ENCODE peak calls at places on chromosomes 6 and 20, in four cellular contexts. M is HL-60, I is GM12878, A is K562. K is an unnamed sample.
A peak's percentile ranks its signal among the peaks of the same experiment; 100 is the strongest.

GRCh38 chr6:85192186-85192585 is 257.7 kb upstream of the NT5E start:
- DNase-seq in I (no peak), A (no peak), M (no peak), K (no peak)

GRCh38 chr20:33441142-33441955 is 2.2 kb downstream of the SNTA1 start:
- DNase-seq in A (peak; percentile 40), I (no peak), M (no peak), K (no peak)

GRCh38 chr6:112274774-112275173 is 20.4 kb upstream of the LAMA4 start:
- DNase-seq in I (no peak), A (no peak), M (no peak), K (no peak)

GRCh38 chr6:31729515-31729978 is 448 bp upstream of the DDAH2 start:
- DNase-seq in A (peak; percentile 91), I (peak; percentile 35), M (peak; percentile 83), K (peak; percentile 52)

GRCh38 chr6:36337814-36338213 is 1.1 kb upstream of the BNIP5 start:
- DNase-seq in A (no peak), M (no peak), I (no peak), K (no peak)

GRCh38 chr6:89997456-89998445 is 103.5 kb downstream of the GJA10 start:
- DNase-seq in M (peak; percentile 9), I (no peak), A (no peak), K (no peak)

GRCh38 chr6:129507059-129507807 is 202.7 kb downstream of the ARHGAP18 start:
- DNase-seq in A (no peak), M (no peak), I (no peak), K (no peak)

GRCh38 chr20:49384437-49385434 is 97.7 kb downstream of the KCNB1 start:
- DNase-seq in A (peak; percentile 82), M (peak; percentile 64), I (no peak), K (peak; percentile 27)

GRCh38 chr20:20658871-20659415 is 53.5 kb downstream of the RALGAPA2 start:
- DNase-seq in I (no peak), A (no peak), M (no peak), K (no peak)

GRCh38 chr20:6886065-6886729 is 118.7 kb downstream of the BMP2 start:
- DNase-seq in A (no peak), M (no peak), I (no peak), K (no peak)

GRCh38 chr6:16690244-16691142 is 70.8 kb downstream of the ATXN1 start:
- DNase-seq in I (no peak), M (peak; percentile 29), A (no peak), K (no peak)

GRCh38 chr20:56518126-56518525 is 6.4 kb upstream of the FAM209A start:
- DNase-seq in I (no peak), A (no peak), M (no peak), K (no peak)

GRCh38 chr20:50153153-50153499 is 397 bp downstream of the PEDS1 start:
- DNase-seq in I (no peak), M (no peak), A (no peak), K (no peak)

GRCh38 chr6:140062042-140063041 is 687.9 kb upstream of the CITED2 start:
- DNase-seq in M (no peak), A (no peak), I (no peak), K (no peak)

GRCh38 chr6:14502551-14502950 is 385.0 kb downstream of the CD83 start:
- DNase-seq in M (no peak), I (no peak), A (no peak), K (no peak)

GRCh38 chr20:21435576-21435975 is 38.2 kb upstream of the NKX2-4 start:
- DNase-seq in A (no peak), I (no peak), M (no peak), K (no peak)

GRCh38 chr20:381581-382290 is 1.2 kb downstream of the TRIB3 start:
- DNase-seq in A (peak; percentile 71), M (peak; percentile 84), I (peak; percentile 48), K (peak; percentile 83)

GRCh38 chr6:35496036-35496850 is 636 bp downstream of the TEAD3 start:
- DNase-seq in I (no peak), A (peak; percentile 82), M (no peak), K (no peak)

GRCh38 chr20:32993484-32994050 is 10.7 kb downstream of the SUN5 start:
- DNase-seq in M (no peak), I (no peak), A (no peak), K (no peak)

GRCh38 chr6:133286765-133287164 is 45.6 kb downstream of the EYA4 start:
- DNase-seq in M (no peak), A (no peak), I (no peak), K (no peak)

GRCh38 chr6:7559651-7560385 is 18.3 kb downstream of the DSP start:
- DNase-seq in M (no peak), I (no peak), A (no peak), K (no peak)
- TF ChIP-seq SPI1 in M (no peak), I (no peak), A (no peak), K (no peak)

GRCh38 chr20:58619847-58620431 is 31.1 kb upstream of the STX16 start:
- DNase-seq in I (no peak), A (no peak), M (no peak), K (no peak)
- TF ChIP-seq POLR2AphosphoS5 in I (no peak), A (peak; percentile 91), M (no peak), K (peak; percentile 63)

GRCh38 chr6:47165918-47166317 is 123.8 kb upstream of the ADGRF1 start:
- DNase-seq in I (peak; percentile 26), A (no peak), M (no peak), K (no peak)
- TF ChIP-seq SPI1 in I (no peak), A (no peak), M (no peak), K (peak; percentile 63)

DNA sequence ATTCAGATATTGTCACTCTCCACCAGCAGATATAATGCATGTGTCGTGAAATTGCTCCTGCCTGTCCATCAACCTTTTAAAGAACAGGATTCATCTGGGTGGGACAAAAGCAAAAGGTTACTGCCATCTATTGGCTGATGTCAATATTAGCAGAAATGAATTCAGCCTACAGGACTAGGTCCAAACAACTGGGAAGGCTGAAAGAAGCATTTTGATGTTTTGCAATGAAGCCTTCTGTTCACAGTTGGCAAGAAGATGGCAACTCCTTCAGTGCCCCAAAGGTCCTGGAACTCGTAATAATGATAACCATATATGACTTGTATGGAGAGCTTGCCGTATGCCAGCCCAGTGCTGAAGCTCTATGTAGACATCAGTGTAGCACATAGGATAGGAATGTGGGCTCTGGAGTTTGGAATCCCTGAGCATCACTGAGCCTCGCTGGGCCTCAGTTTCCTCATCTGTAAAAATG is 7.5 kb downstream of the BCAS1 start:
- DNase-seq in M (peak; percentile 29), A (no peak), I (peak; percentile 82), K (no peak)
- TF ChIP-seq POLR2AphosphoS5 in M (no peak), A (no peak), I (no peak), K (no peak)

GRCh38 chr6:151805286-151805840 is 2.1 kb upstream of the ESR1 start:
- DNase-seq in I (no peak), A (no peak), M (no peak), K (no peak)
- TF ChIP-seq SPI1 in I (no peak), A (no peak), M (no peak), K (no peak)

GRCh38 chr6:33578164-33578563 is 1.9 kb downstream of the BAK1 start:
- DNase-seq in A (peak; percentile 15), I (no peak), M (no peak), K (no peak)
- TF ChIP-seq POLR2AphosphoS5 in A (no peak), I (no peak), M (no peak), K (no peak)

GRCh38 chr6:29702519-29703103 is 20.6 kb upstream of the HLA-F start:
- DNase-seq in M (no peak), I (no peak), A (peak; percentile 80), K (peak; percentile 43)
- TF ChIP-seq SPI1 in M (no peak), I (no peak), A (no peak), K (no peak)

GRCh38 chr20:38073307-38074010 is 39.9 kb downstream of the RPRD1B start:
- DNase-seq in M (no peak), A (peak; percentile 60), I (no peak), K (no peak)
- TF ChIP-seq POLR2AphosphoS5 in M (no peak), A (no peak), I (peak; percentile 23), K (no peak)

GRCh38 chr20:34927736-34928135 is 27.9 kb downstream of the GSS start:
- DNase-seq in I (no peak), M (no peak), A (no peak), K (no peak)
- TF ChIP-seq SPI1 in I (no peak), M (no peak), A (no peak), K (no peak)